ENCODE peak calls at places on chromosomes 13 and 19, in ten cellular contexts. L is activated B cell treated with CpG ODN at 0.5 μM for 24 hours, S is tibial artery, I is cardiac muscle cell, U is fibroblast of pulmonary artery, T is ovary, W is PC-9, V is transverse colon, H is fibroblast of mammary gland, Z is lung. D is an unnamed sample.

GRCh38 chr13:113669231-113669870 is 2.3 kb downstream of the GRK1 start:
- DNase-seq in T (peak; percentile 13), S (no peak), W (no peak), H (no peak), L (peak; percentile 8), Z (no peak), I (no peak), U (no peak), V (peak; percentile 5), D (no peak)

GRCh38 chr19:3785938-3786824 is at the start of gene MATK:
- DNase-seq in Z (no peak), L (no peak), I (no peak), H (no peak), T (no peak), S (no peak), V (no peak), W (no peak), U (no peak), D (peak; percentile 53)

GRCh38 chr13:71695662-71696061 is 171.3 kb downstream of the DACH1 start:
- DNase-seq in L (no peak), Z (no peak), V (no peak), W (no peak), H (no peak), I (no peak), U (no peak), T (no peak), S (no peak), D (no peak)

GRCh38 chr13:53341144-53341510 is 312.5 kb downstream of the OLFM4 start:
- DNase-seq in T (no peak), U (no peak), L (no peak), I (no peak), V (no peak), Z (no peak), H (no peak), S (no peak), W (no peak), D (no peak)

GRCh38 chr13:44575741-44576395 is at the start of gene TSC22D1:
- DNase-seq in T (peak; percentile 63), S (peak; percentile 43), Z (peak; percentile 51), H (peak; percentile 51), U (peak; percentile 63), I (peak; percentile 57), V (peak; percentile 57), L (peak; percentile 46), W (no peak), D (no peak)

GRCh38 chr13:100130092-100130491 is 41.2 kb downstream of the PCCA start:
- DNase-seq in U (no peak), I (no peak), V (no peak), W (no peak), Z (no peak), S (no peak), L (no peak), H (peak; percentile 29), T (no peak), D (no peak)

GRCh38 chr19:40612831-40613668 is 11.9 kb downstream of the LTBP4 start:
- DNase-seq in W (peak; percentile 56), I (peak; percentile 64), Z (peak; percentile 78), S (no peak), U (peak; percentile 48), V (peak; percentile 70), H (peak; percentile 38), T (peak; percentile 87), L (peak; percentile 72), D (peak; percentile 94)

GRCh38 chr13:39148513-39148961 is 110.3 kb downstream of the NHLRC3 start:
- DNase-seq in Z (no peak), V (no peak), S (peak; percentile 33), U (peak; percentile 57), I (no peak), L (no peak), T (no peak), H (peak; percentile 91), W (peak; percentile 82), D (no peak)

GRCh38 chr19:5016268-5016667 is 47.4 kb downstream of the KDM4B start:
- DNase-seq in Z (no peak), H (no peak), S (no peak), V (no peak), U (no peak), I (no peak), L (no peak), W (no peak), T (no peak), D (no peak)

GRCh38 chr19:5013761-5014160 is 44.8 kb downstream of the KDM4B start:
- DNase-seq in V (no peak), H (no peak), I (no peak), S (no peak), U (no peak), Z (no peak), L (no peak), W (no peak), T (no peak), D (no peak)

GRCh38 chr19:5014941-5015340 is 46.0 kb downstream of the KDM4B start:
- DNase-seq in H (no peak), T (no peak), I (no peak), V (no peak), S (no peak), U (no peak), W (no peak), L (no peak), Z (no peak), D (no peak)

GRCh38 chr19:5012688-5013457 is 44.0 kb downstream of the KDM4B start:
- DNase-seq in H (no peak), S (no peak), T (no peak), W (no peak), Z (no peak), L (no peak), V (no peak), I (no peak), U (no peak), D (no peak)

GRCh38 chr19:5011476-5012238 is 42.7 kb downstream of the KDM4B start:
- DNase-seq in H (no peak), Z (no peak), T (no peak), S (no peak), U (no peak), W (no peak), I (no peak), L (no peak), V (no peak), D (no peak)
- TF ChIP-seq CTCF in H (no peak), Z (no peak), T (no peak), S (no peak), U (no peak), W (no peak), I (no peak), L (no peak), V (no peak), D (no peak)

GRCh38 chr19:16024266-16025107 is 51.8 kb upstream of the TPM4 start:
- DNase-seq in V (no peak), T (no peak), U (no peak), I (no peak), W (no peak), L (no peak), H (no peak), Z (no peak), S (no peak), D (no peak)

GRCh38 chr19:16023558-16023915 is 52.8 kb upstream of the TPM4 start:
- DNase-seq in V (no peak), U (no peak), S (no peak), T (no peak), I (no peak), L (no peak), H (no peak), W (no peak), Z (no peak), D (no peak)

GRCh38 chr19:16022681-16023557 is 53.4 kb upstream of the TPM4 start:
- DNase-seq in I (no peak), L (no peak), W (no peak), H (no peak), Z (no peak), S (no peak), V (no peak), T (no peak), U (no peak), D (no peak)

GRCh38 chr19:16021796-16022195 is 54.5 kb upstream of the TPM4 start:
- DNase-seq in L (no peak), S (no peak), T (no peak), H (no peak), V (no peak), W (no peak), U (no peak), I (no peak), Z (no peak), D (no peak)

DNA sequence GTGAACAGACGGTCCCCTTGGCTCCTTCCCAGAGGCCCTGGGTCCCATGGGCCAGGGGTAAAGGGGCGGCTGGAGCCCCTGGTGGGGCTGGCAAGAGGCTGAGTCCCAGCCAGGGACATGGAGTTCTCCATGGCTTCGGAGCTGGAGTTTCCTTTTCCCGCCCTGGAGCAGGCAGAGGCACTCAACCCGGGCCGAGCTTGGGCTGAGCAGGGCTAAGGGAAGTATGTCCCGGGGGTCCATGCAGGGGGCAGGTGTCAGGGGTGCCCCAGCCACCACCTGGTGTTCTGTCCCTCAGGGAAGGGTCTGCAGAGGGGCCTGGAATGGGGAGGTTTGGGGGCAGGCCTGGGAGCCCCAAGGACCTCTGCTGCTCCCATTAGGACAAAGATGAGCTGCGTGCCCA is 54.0 kb upstream of the TPM4 start:
- DNase-seq in W (no peak), V (no peak), I (no peak), L (no peak), Z (no peak), H (no peak), U (no peak), T (no peak), S (no peak), D (no peak)
- TF ChIP-seq CTCF in W (no peak), V (no peak), I (no peak), L (no peak), Z (no peak), H (no peak), U (no peak), T (no peak), S (no peak), D (no peak)

GRCh38 chr19:46654621-46655152 is 6.3 kb downstream of the DACT3 start:
- DNase-seq in V (no peak), S (no peak), H (no peak), W (no peak), L (no peak), Z (no peak), I (peak; percentile 43), U (no peak), T (no peak), D (no peak)
- TF ChIP-seq CTCF in V (no peak), S (no peak), H (no peak), W (no peak), L (no peak), Z (no peak), I (no peak), U (no peak), T (no peak), D (no peak)

DNA sequence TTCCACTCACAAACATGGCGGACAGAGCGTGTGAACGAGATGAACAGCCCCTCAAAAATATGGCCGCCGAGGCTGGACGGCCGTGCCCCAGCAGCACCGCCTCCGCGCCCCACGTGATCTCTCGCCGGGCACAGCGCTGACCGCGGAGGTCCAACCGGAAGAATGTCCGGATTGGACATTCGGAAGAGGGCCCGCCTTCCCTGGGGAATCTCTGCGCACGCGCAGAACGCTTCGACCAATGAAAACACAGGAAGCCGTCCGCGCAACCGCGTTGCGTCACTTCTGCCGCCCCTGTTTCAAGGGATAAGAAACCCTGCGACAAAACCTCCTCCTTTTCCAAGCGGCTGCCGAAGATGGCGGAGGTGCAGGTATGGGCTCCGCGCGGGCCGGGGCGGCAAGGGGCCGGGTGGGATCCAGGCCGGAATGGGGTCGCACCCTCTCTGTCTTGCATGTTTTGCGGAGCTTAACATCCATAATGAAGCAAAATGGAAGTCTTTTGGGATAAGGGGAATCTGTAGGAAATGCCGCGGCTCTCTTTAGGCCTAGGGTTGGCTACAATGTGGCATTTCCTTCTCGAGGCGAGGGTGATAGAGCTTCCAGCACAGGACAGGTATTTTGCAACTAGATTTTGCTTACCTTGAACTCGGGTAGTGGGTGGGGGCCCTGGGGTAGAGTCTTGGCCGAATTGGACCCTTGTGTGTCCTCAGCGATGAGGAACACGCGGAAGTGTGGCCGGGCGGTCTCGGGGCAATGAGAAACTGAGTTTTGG is at the start of gene RPL13A:
- DNase-seq in H (peak; percentile 99), V (peak; percentile 100), I (peak; percentile 100), S (peak; percentile 99), T (peak; percentile 100), W (peak; percentile 97), U (peak; percentile 100), L (peak; percentile 100), Z (peak; percentile 100), D (peak; percentile 80)
- TF ChIP-seq CTCF in H (no peak), V (no peak), I (no peak), S (no peak), T (peak; percentile 22), W (no peak), U (no peak), L (no peak), Z (no peak), D (no peak)